ENCODE peak calls at places on chromosomes 3 and 15, in nine cellular contexts. M, G, V, D, Q, C, N, A and L are unnamed samples.
A peak's percentile ranks its signal among the peaks of the same experiment; 100 is the strongest.

GRCh38 chr3:119588112-119588511 is 8.8 kb downstream of the ADPRH start:
- DNase-seq in N (no peak), A (no peak), C (no peak), M (no peak), G (no peak), D (peak; percentile 67), V (no peak), Q (peak; percentile 15), L (no peak)

GRCh38 chr3:71703796-71704195 is 21.4 kb downstream of the EIF4E3 start:
- DNase-seq in M (no peak), D (no peak), Q (no peak), G (no peak), C (no peak), V (no peak), A (peak; percentile 15), N (no peak), L (no peak)

GRCh38 chr15:40336129-40337122 is 4.3 kb downstream of the CCDC9B start:
- DNase-seq in D (no peak), V (no peak), N (no peak), G (no peak), M (no peak), C (no peak), Q (no peak), A (no peak), L (no peak)

GRCh38 chr3:150737874-150738679 is 24.9 kb downstream of the SIAH2 start:
- DNase-seq in M (peak; percentile 42), V (peak; percentile 72), G (peak; percentile 84), C (no peak), Q (peak; percentile 33), A (no peak), N (no peak), D (peak; percentile 90), L (no peak)

GRCh38 chr3:151265866-151266265 is 12.5 kb downstream of the P2RY14 start:
- DNase-seq in A (no peak), V (no peak), M (no peak), Q (no peak), G (no peak), D (no peak), N (no peak), C (peak; percentile 78), L (no peak)

GRCh38 chr3:160987982-160988964 is 116.9 kb downstream of the B3GALNT1 start:
- DNase-seq in C (no peak), Q (no peak), N (no peak), G (no peak), A (no peak), D (peak; percentile 13), V (no peak), M (no peak), L (no peak)

GRCh38 chr3:172524611-172525010 is 1.4 kb upstream of the TNFSF10 start:
- DNase-seq in Q (peak; percentile 73), C (no peak), N (no peak), M (no peak), V (no peak), G (no peak), A (no peak), D (peak; percentile 86), L (no peak)

GRCh38 chr3:127688416-127689265 is 15.9 kb downstream of the ABTB1 start:
- DNase-seq in C (peak; percentile 55), D (no peak), G (no peak), Q (peak; percentile 64), V (no peak), A (peak; percentile 59), N (no peak), M (no peak), L (no peak)

GRCh38 chr15:96972201-96972600 is 641.7 kb downstream of the NR2F2 start:
- DNase-seq in A (no peak), D (no peak), G (no peak), M (no peak), N (no peak), V (no peak), C (no peak), Q (no peak), L (no peak)